ENCODE peak calls at places on chromosomes 12 and 14, in ten cellular contexts. E is hypothalamus; I is spleen; Y is H1; V is C1 segment of cervical spinal cord; Q is stimulated activated naive B cell treated with anti-CD40 and anti-IgM and Interleukin-4, amounts not matched to agents 10 μg/mL and 1 μg/mL and 100 μg/mL, for 72 hours; C is B cell; P is HFF-Myc; U is progenitor cell of endocrine pancreas; A is naive thymus-derived CD8-positive, alpha-beta T cell. T is an unnamed sample.

GRCh38 chr12:113184098-113184899 is 979 bp downstream of the DDX54 start:
- DNase-seq in E (no peak), I (peak), Y (no peak), V (no peak), Q (no peak), C (no peak), P (no peak), U (no peak), A (no peak), T (no peak)

GRCh38 chr14:104970231-104971068 is 7.7 kb downstream of the AHNAK2 start:
- DNase-seq in E (no peak), I (peak), Y (no peak), V (no peak), Q (no peak), C (no peak), P (peak), U (no peak), A (no peak), T (no peak)

GRCh38 chr14:52018252-52018651 is 28.9 kb downstream of the RTRAF start:
- DNase-seq in E (no peak), I (no peak), Y (no peak), V (no peak), Q (no peak), C (no peak), P (peak), U (no peak), A (no peak), T (no peak)

GRCh38 chr12:1826401-1826800 is 6.0 kb downstream of the LRTM2 start:
- DNase-seq in E (no peak), I (no peak), Y (no peak), V (no peak), Q (no peak), C (no peak), P (no peak), U (no peak), A (no peak), T (no peak)

GRCh38 chr12:79766705-79767464 is 76.1 kb upstream of the PAWR start:
- DNase-seq in E (no peak), I (no peak), Y (no peak), V (no peak), Q (no peak), C (no peak), P (no peak), U (no peak), A (no peak), T (no peak)

GRCh38 chr12:124240493-124240892 is 54.4 kb upstream of the RFLNA start:
- DNase-seq in E (no peak), I (no peak), Y (no peak), V (no peak), Q (no peak), C (no peak), P (peak), U (no peak), A (no peak), T (peak)

GRCh38 chr14:75155159-75155558 is 21.3 kb downstream of the TMED10 start:
- DNase-seq in E (no peak), I (no peak), Y (no peak), V (no peak), Q (no peak), C (no peak), P (no peak), U (no peak), A (no peak), T (no peak)

GRCh38 chr12:114369088-114369487 is 36.9 kb downstream of the TBX5 start:
- DNase-seq in E (no peak), I (no peak), Y (no peak), V (no peak), Q (no peak), C (no peak), P (no peak), U (no peak), A (no peak), T (no peak)

GRCh38 chr12:14588571-14588970 is 20.9 kb upstream of the PLBD1 start:
- DNase-seq in E (no peak), I (no peak), Y (no peak), V (no peak), Q (no peak), C (no peak), P (no peak), U (no peak), A (no peak), T (no peak)

GRCh38 chr14:70962935-70963334 is 55.7 kb downstream of the PCNX1 start:
- DNase-seq in E (no peak), I (no peak), Y (no peak), V (no peak), Q (no peak), C (no peak), P (no peak), U (no peak), A (no peak), T (peak)

GRCh38 chr14:27573018-27573417 is 975.2 kb upstream of the NOVA1 start:
- DNase-seq in E (no peak), I (no peak), Y (no peak), V (no peak), Q (no peak), C (no peak), P (no peak), U (no peak), A (peak), T (no peak)

GRCh38 chr12:32148372-32148771 is 41.7 kb downstream of the BICD1 start:
- DNase-seq in E (no peak), I (no peak), Y (no peak), V (no peak), Q (no peak), C (no peak), P (no peak), U (no peak), A (no peak), T (no peak)

GRCh38 chr12:54356951-54357356 is 7.3 kb downstream of the GPR84 start:
- DNase-seq in E (no peak), I (no peak), Y (no peak), V (no peak), Q (no peak), C (no peak), P (no peak), U (no peak), A (no peak), T (no peak)